ENCODE peak calls at places on chromosome 22, in eight cellular contexts. A, R, G, T, Y, O, W and X are unnamed samples.

GRCh38 chr22:22703715-22704114 is 59.3 kb downstream of the GGTLC2 start:
- DNase-seq in A (no peak), R (peak), G (no peak), T (no peak), Y (no peak), O (no peak), W (no peak), X (no peak)

GRCh38 chr22:33658775-33659174 is 261.5 kb downstream of the LARGE1 start:
- DNase-seq in A (peak), R (no peak), G (no peak), T (peak), Y (no peak), O (no peak), W (no peak), X (peak)

GRCh38 chr22:29700949-29701927 is 18.6 kb upstream of the CABP7 start:
- DNase-seq in A (no peak), R (no peak), G (no peak), T (no peak), Y (no peak), O (no peak), W (no peak), X (no peak)

GRCh38 chr22:21714059-21714770 is 21.4 kb downstream of the YPEL1 start:
- DNase-seq in A (no peak), R (no peak), G (no peak), T (peak), Y (no peak), O (no peak), W (no peak), X (no peak)

GRCh38 chr22:31917227-31917921 is 27.0 kb upstream of the YWHAH start:
- DNase-seq in A (no peak), R (no peak), G (no peak), T (no peak), Y (no peak), O (no peak), W (no peak), X (no peak)

GRCh38 chr22:24810043-24810749 is 4.2 kb downstream of the SGSM1 start:
- DNase-seq in A (no peak), R (no peak), G (no peak), T (no peak), Y (no peak), O (peak), W (peak), X (no peak)

GRCh38 chr22:20418211-20418788 is 19.3 kb downstream of the SCARF2 start:
- DNase-seq in A (peak), R (no peak), G (peak), T (peak), Y (peak), O (peak), W (peak), X (no peak)

GRCh38 chr22:22342697-22343602 is 98.4 kb downstream of the VPREB1 start:
- DNase-seq in A (no peak), R (no peak), G (no peak), T (no peak), Y (peak), O (no peak), W (no peak), X (no peak)

GRCh38 chr22:37184380-37184755 is 3.7 kb downstream of the C1QTNF6 start:
- DNase-seq in A (no peak), R (no peak), G (no peak), T (peak), Y (no peak), O (no peak), W (no peak), X (no peak)

GRCh38 chr22:40482391-40482790 is 112.0 kb downstream of the SGSM3 start:
- DNase-seq in A (no peak), R (no peak), G (no peak), T (no peak), Y (no peak), O (no peak), W (no peak), X (no peak)

GRCh38 chr22:45197606-45198462 is 34.1 kb downstream of the NUP50 start:
- DNase-seq in A (no peak), R (no peak), G (no peak), T (no peak), Y (no peak), O (no peak), W (no peak), X (no peak)

GRCh38 chr22:41526802-41527799 is 17.2 kb downstream of the POLR3H start:
- DNase-seq in A (peak), R (no peak), G (no peak), T (peak), Y (peak), O (no peak), W (peak), X (no peak)

GRCh38 chr22:36922752-36923457 is 9.5 kb downstream of the CSF2RB start:
- DNase-seq in A (no peak), R (no peak), G (no peak), T (no peak), Y (no peak), O (no peak), W (no peak), X (no peak)

GRCh38 chr22:20429254-20430100 is 8.1 kb downstream of the SCARF2 start:
- DNase-seq in A (no peak), R (no peak), G (no peak), T (peak), Y (peak), O (no peak), W (no peak), X (no peak)

GRCh38 chr22:38844661-38845367 is 986 bp upstream of the NPTXR start:
- DNase-seq in A (no peak), R (no peak), G (no peak), T (peak), Y (no peak), O (no peak), W (no peak), X (no peak)

GRCh38 chr22:42548597-42549328 is 5.0 kb upstream of the SERHL2 start:
- DNase-seq in A (no peak), R (no peak), G (no peak), T (no peak), Y (no peak), O (no peak), W (no peak), X (no peak)

GRCh38 chr22:31179345-31179744 is 19.4 kb downstream of the RNF185 start:
- DNase-seq in A (no peak), R (no peak), G (no peak), T (no peak), Y (no peak), O (no peak), W (no peak), X (no peak)

GRCh38 chr22:35102663-35103062 is 36.7 kb downstream of the ISX start:
- DNase-seq in A (no peak), R (peak), G (no peak), T (no peak), Y (no peak), O (no peak), W (no peak), X (no peak)

GRCh38 chr22:40449676-40450035 is 79.3 kb downstream of the SGSM3 start:
- DNase-seq in A (no peak), R (no peak), G (peak), T (no peak), Y (no peak), O (no peak), W (no peak), X (peak)

GRCh38 chr22:20298803-20299735 is 20.8 kb downstream of the DGCR6L start:
- DNase-seq in A (peak), R (no peak), G (no peak), T (peak), Y (peak), O (peak), W (peak), X (no peak)

GRCh38 chr22:35465109-35465701 is 65.3 kb downstream of the MCM5 start:
- DNase-seq in A (peak), R (no peak), G (no peak), T (peak), Y (no peak), O (no peak), W (no peak), X (no peak)

GRCh38 chr22:48075604-48076400 is 1313.4 kb downstream of the TBC1D22A start:
- DNase-seq in A (no peak), R (no peak), G (no peak), T (no peak), Y (no peak), O (no peak), W (no peak), X (no peak)

GRCh38 chr22:32996702-32997101 is 61.5 kb downstream of the SYN3 start:
- DNase-seq in A (peak), R (no peak), G (no peak), T (peak), Y (no peak), O (no peak), W (no peak), X (no peak)

GRCh38 chr22:30457964-30458363 is 13.9 kb downstream of the SEC14L3 start:
- DNase-seq in A (no peak), R (no peak), G (no peak), T (no peak), Y (no peak), O (peak), W (peak), X (no peak)